ENCODE peak calls at places on chromosomes 5 and 9, in ten cellular contexts. F is NB4, K is fibroblast of the aortic adventitia, J is colonic mucosa, V is neural progenitor cell, I is A549, A is omental fat pad, C is sigmoid colon, S is tibial artery, Z is mesothelial cell of epicardium. N is an unnamed sample.

GRCh38 chr9:81633952-81634421 is 55.4 kb downstream of the TLE1 start:
- DNase-seq in F (no peak), K (no peak), J (peak), V (peak), I (no peak), A (no peak), C (no peak), S (no peak), Z (no peak), N (no peak)

GRCh38 chr9:27645166-27645840 is 72.0 kb upstream of the C9orf72 start:
- DNase-seq in F (no peak), K (no peak), J (peak), V (peak), I (no peak), A (no peak), C (no peak), S (no peak), Z (no peak), N (no peak)

GRCh38 chr5:91137647-91138046 is 245.5 kb downstream of the ARRDC3 start:
- DNase-seq in F (no peak), K (no peak), J (no peak), V (no peak), I (no peak), A (no peak), C (no peak), S (no peak), Z (no peak), N (no peak)

GRCh38 chr5:152116926-152117325 is 192.3 kb upstream of the GLRA1 start:
- DNase-seq in F (no peak), K (no peak), J (no peak), V (no peak), I (no peak), A (no peak), C (no peak), S (no peak), Z (no peak), N (no peak)

GRCh38 chr9:80496901-80497565 is 925.3 kb downstream of the TLE4 start:
- DNase-seq in F (no peak), K (no peak), J (no peak), V (no peak), I (no peak), A (no peak), C (no peak), S (no peak), Z (no peak), N (no peak)

GRCh38 chr9:4299006-4299795 is 667 bp downstream of the GLIS3 start:
- DNase-seq in F (peak), K (peak), J (peak), V (peak), I (peak), A (no peak), C (peak), S (peak), Z (peak), N (peak)

GRCh38 chr5:35785601-35786085 is 71.0 kb upstream of the IL7R start:
- DNase-seq in F (no peak), K (no peak), J (no peak), V (no peak), I (no peak), A (no peak), C (no peak), S (no peak), Z (no peak), N (no peak)

GRCh38 chr5:140631063-140631462 is 1.9 kb downstream of the CD14 start:
- DNase-seq in F (peak), K (no peak), J (no peak), V (no peak), I (no peak), A (no peak), C (no peak), S (no peak), Z (no peak), N (no peak)

GRCh38 chr9:687994-688393 is 153.5 kb upstream of the DMRT1 start:
- DNase-seq in F (no peak), K (no peak), J (no peak), V (no peak), I (no peak), A (no peak), C (no peak), S (no peak), Z (no peak), N (no peak)

GRCh38 chr5:174412941-174413340 is 311.4 kb upstream of the MSX2 start:
- DNase-seq in F (no peak), K (peak), J (no peak), V (no peak), I (no peak), A (no peak), C (no peak), S (no peak), Z (no peak), N (no peak)

GRCh38 chr5:144308211-144308610 is 137.5 kb downstream of the KCTD16 start:
- DNase-seq in F (no peak), K (no peak), J (no peak), V (no peak), I (no peak), A (no peak), C (no peak), S (no peak), Z (no peak), N (no peak)

GRCh38 chr9:124537926-124538325 is 30.7 kb upstream of the NR5A1 start:
- DNase-seq in F (no peak), K (no peak), J (peak), V (no peak), I (no peak), A (no peak), C (no peak), S (no peak), Z (no peak), N (no peak)

GRCh38 chr5:133251296-133252132 is 199.7 kb downstream of the HSPA4 start:
- DNase-seq in F (no peak), K (no peak), J (no peak), V (no peak), I (no peak), A (no peak), C (no peak), S (no peak), Z (no peak), N (peak)

GRCh38 chr9:105832311-105832710 is 138.0 kb downstream of the TMEM38B start:
- DNase-seq in F (no peak), K (no peak), J (no peak), V (no peak), I (no peak), A (no peak), C (no peak), S (no peak), Z (no peak), N (no peak)

GRCh38 chr9:4077499-4078102 is 222.3 kb downstream of the GLIS3 start:
- DNase-seq in F (peak), K (peak), J (peak), V (peak), I (peak), A (peak), C (peak), S (peak), Z (peak), N (peak)

GRCh38 chr9:110192531-110193326 is 15.2 kb downstream of the C9orf152 start:
- DNase-seq in F (peak), K (peak), J (peak), V (no peak), I (no peak), A (no peak), C (peak), S (no peak), Z (no peak), N (peak)

GRCh38 chr5:27140831-27141230 is 102.4 kb upstream of the CDH9 start:
- DNase-seq in F (no peak), K (no peak), J (no peak), V (no peak), I (no peak), A (no peak), C (no peak), S (no peak), Z (no peak), N (no peak)

GRCh38 chr9:126089789-126090188 is 236.8 kb upstream of the MVB12B start:
- DNase-seq in F (no peak), K (no peak), J (no peak), V (no peak), I (no peak), A (no peak), C (no peak), S (no peak), Z (no peak), N (no peak)

GRCh38 chr5:18220631-18221030 is 586.4 kb downstream of the TAF11L14 start:
- DNase-seq in F (no peak), K (no peak), J (no peak), V (no peak), I (no peak), A (no peak), C (no peak), S (no peak), Z (no peak), N (no peak)

GRCh38 chr5:171493646-171494393 is 74.4 kb downstream of the FGF18 start:
- DNase-seq in F (no peak), K (no peak), J (no peak), V (no peak), I (no peak), A (no peak), C (no peak), S (no peak), Z (no peak), N (no peak)

GRCh38 chr5:94747371-94747770 is 128.9 kb downstream of the SLF1 start:
- DNase-seq in F (no peak), K (no peak), J (no peak), V (no peak), I (no peak), A (no peak), C (no peak), S (no peak), Z (no peak), N (no peak)

GRCh38 chr5:58153255-58153654 is 306.6 kb downstream of the PLK2 start:
- DNase-seq in F (no peak), K (no peak), J (no peak), V (no peak), I (no peak), A (no peak), C (no peak), S (no peak), Z (no peak), N (no peak)

GRCh38 chr9:136314944-136315343 is 11.1 kb upstream of the CCDC187 start:
- DNase-seq in F (no peak), K (no peak), J (no peak), V (no peak), I (no peak), A (no peak), C (no peak), S (no peak), Z (no peak), N (no peak)

GRCh38 chr9:136312436-136312835 is 8.5 kb upstream of the CCDC187 start:
- DNase-seq in F (peak), K (peak), J (no peak), V (peak), I (peak), A (no peak), C (no peak), S (no peak), Z (no peak), N (peak)

GRCh38 chr9:136311433-136312375 is 7.8 kb upstream of the CCDC187 start:
- DNase-seq in F (peak), K (no peak), J (peak), V (no peak), I (no peak), A (no peak), C (no peak), S (no peak), Z (no peak), N (peak)

GRCh38 chr9:136314056-136314416 is 10.1 kb upstream of the CCDC187 start:
- DNase-seq in F (no peak), K (no peak), J (no peak), V (no peak), I (no peak), A (no peak), C (no peak), S (no peak), Z (no peak), N (no peak)

GRCh38 chr9:136313111-136314055 is 9.5 kb upstream of the CCDC187 start:
- DNase-seq in F (no peak), K (no peak), J (no peak), V (no peak), I (no peak), A (no peak), C (no peak), S (no peak), Z (no peak), N (no peak)
- TF ChIP-seq CTCF in F (peak), K (no peak), J (no peak), V (no peak), I (no peak), A (no peak), C (no peak), S (no peak), Z (no peak), N (no peak)

GRCh38 chr5:129094087-129094923 is at the start of gene ISOC1:
- DNase-seq in F (peak), K (peak), J (peak), V (peak), I (peak), A (peak), C (peak), S (peak), Z (peak), N (peak)
- TF ChIP-seq CTCF in F (no peak), K (no peak), J (no peak), V (peak), I (no peak), A (no peak), C (no peak), S (no peak), Z (no peak), N (peak)

GRCh38 chr5:137695651-137696428 is 40.0 kb downstream of the KLHL3 start:
- DNase-seq in F (peak), K (no peak), J (no peak), V (no peak), I (no peak), A (no peak), C (no peak), S (no peak), Z (no peak), N (no peak)
- TF ChIP-seq CTCF in F (no peak), K (no peak), J (no peak), V (peak), I (no peak), A (no peak), C (no peak), S (no peak), Z (no peak), N (no peak)

GRCh38 chr5:73214921-73215490 is 42.0 kb downstream of the TMEM174 start:
- DNase-seq in F (no peak), K (no peak), J (no peak), V (peak), I (no peak), A (no peak), C (no peak), S (no peak), Z (no peak), N (no peak)

GRCh38 chr5:73215525-73215890 is 42.5 kb downstream of the TMEM174 start:
- DNase-seq in F (peak), K (peak), J (no peak), V (no peak), I (no peak), A (no peak), C (no peak), S (no peak), Z (no peak), N (no peak)

GRCh38 chr5:73215891-73216610 is 43.1 kb downstream of the TMEM174 start:
- DNase-seq in F (peak), K (peak), J (peak), V (peak), I (peak), A (no peak), C (peak), S (peak), Z (peak), N (peak)

GRCh38 chr5:73222173-73222572 is 49.2 kb downstream of the TMEM174 start:
- DNase-seq in F (no peak), K (no peak), J (no peak), V (peak), I (no peak), A (no peak), C (no peak), S (no peak), Z (no peak), N (no peak)

GRCh38 chr5:73218552-73219171 is 45.7 kb downstream of the TMEM174 start:
- DNase-seq in F (peak), K (peak), J (no peak), V (peak), I (peak), A (no peak), C (no peak), S (no peak), Z (no peak), N (peak)
- TF ChIP-seq CTCF in F (peak), K (peak), J (no peak), V (peak), I (peak), A (no peak), C (no peak), S (no peak), Z (peak), N (peak)

DNA sequence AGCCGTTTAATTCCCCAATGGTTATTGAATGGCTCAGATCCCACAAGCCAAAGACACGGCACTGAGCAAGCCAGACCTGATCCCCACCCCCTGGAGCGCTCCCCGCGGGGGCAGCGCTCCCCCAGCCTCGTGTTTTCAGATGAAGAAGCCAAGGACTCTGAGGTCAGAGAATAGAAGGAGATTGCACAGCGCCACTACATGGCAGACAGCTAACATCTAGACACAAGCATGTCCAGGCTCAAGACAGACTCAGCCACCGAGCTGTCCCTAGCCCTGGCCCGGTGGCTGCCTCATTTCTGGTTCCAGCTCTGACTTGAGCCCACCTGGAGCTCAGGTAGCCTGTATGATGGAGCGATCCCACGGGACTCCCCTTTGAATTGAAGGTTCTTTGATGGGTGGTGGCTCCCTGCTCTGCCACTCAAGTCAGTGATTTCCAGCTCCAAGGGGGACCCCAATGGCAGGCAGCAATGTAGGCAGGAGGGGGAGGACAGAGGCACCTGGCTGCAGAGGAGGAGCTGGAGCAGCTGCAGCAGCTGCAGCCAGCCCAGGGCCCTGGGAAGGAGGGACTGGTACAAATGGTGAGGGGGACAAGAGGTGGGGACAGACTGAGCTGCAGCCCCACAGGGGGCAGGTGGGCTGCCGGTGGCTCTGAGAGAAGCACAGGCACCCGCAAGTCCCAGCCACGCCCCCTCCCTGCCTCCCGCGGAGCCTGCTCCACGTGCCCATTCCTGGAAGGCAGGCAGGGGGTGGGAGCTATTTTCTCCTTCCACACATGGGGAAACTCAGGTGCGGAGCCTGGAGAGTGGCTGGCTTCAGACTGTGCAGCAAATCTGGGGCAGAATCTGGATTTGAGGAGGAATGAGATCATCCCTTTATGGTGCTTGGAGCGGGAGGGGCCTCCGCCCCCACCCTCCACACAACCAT is 40.2 kb downstream of the NTNG2 start:
- DNase-seq in F (no peak), K (no peak), J (no peak), V (peak), I (no peak), A (no peak), C (no peak), S (no peak), Z (no peak), N (no peak)
- TF ChIP-seq CTCF in F (no peak), K (no peak), J (no peak), V (no peak), I (peak), A (no peak), C (no peak), S (no peak), Z (no peak), N (no peak)

GRCh38 chr5:155827949-155828348 is 499.0 kb upstream of the SGCD start:
- DNase-seq in F (no peak), K (no peak), J (no peak), V (no peak), I (no peak), A (no peak), C (no peak), S (no peak), Z (no peak), N (no peak)

GRCh38 chr5:155838394-155838793 is 488.6 kb upstream of the SGCD start:
- DNase-seq in F (no peak), K (no peak), J (no peak), V (no peak), I (no peak), A (no peak), C (no peak), S (no peak), Z (no peak), N (no peak)

GRCh38 chr5:155836404-155836803 is 490.6 kb upstream of the SGCD start:
- DNase-seq in F (no peak), K (no peak), J (no peak), V (no peak), I (no peak), A (no peak), C (no peak), S (no peak), Z (no peak), N (no peak)

GRCh38 chr5:155834271-155834975 is 492.5 kb upstream of the SGCD start:
- DNase-seq in F (no peak), K (no peak), J (no peak), V (no peak), I (no peak), A (no peak), C (no peak), S (no peak), Z (no peak), N (no peak)

DNA sequence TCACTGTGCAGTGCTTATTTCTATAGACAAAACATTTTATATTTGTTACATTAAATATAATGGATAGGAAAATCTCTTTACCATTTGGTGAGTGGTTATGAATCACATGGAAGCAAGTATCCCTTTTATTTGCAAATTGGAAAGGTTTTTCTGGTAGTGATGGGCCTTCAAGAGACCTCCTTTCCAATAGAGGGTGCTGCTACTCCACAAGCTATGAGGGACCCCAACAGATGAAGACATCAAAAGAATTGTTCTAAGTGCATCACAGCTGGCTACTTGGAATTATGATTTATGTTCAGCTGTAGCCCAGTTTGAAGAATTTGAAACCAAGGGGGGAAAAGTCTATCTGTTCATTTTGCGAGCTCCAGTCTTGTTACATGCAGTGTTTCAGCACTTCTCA is 493.7 kb upstream of the SGCD start:
- DNase-seq in F (peak), K (no peak), J (no peak), V (peak), I (no peak), A (no peak), C (no peak), S (no peak), Z (no peak), N (no peak)
- TF ChIP-seq CTCF in F (no peak), K (no peak), J (no peak), V (peak), I (peak), A (no peak), C (no peak), S (no peak), Z (no peak), N (no peak)

GRCh38 chr9:101478444-101478843 is 42.9 kb upstream of the ALDOB start:
- DNase-seq in F (no peak), K (no peak), J (peak), V (no peak), I (no peak), A (no peak), C (no peak), S (no peak), Z (no peak), N (no peak)
- TF ChIP-seq CTCF in F (no peak), K (no peak), J (no peak), V (no peak), I (peak), A (no peak), C (no peak), S (no peak), Z (no peak), N (no peak)

DNA sequence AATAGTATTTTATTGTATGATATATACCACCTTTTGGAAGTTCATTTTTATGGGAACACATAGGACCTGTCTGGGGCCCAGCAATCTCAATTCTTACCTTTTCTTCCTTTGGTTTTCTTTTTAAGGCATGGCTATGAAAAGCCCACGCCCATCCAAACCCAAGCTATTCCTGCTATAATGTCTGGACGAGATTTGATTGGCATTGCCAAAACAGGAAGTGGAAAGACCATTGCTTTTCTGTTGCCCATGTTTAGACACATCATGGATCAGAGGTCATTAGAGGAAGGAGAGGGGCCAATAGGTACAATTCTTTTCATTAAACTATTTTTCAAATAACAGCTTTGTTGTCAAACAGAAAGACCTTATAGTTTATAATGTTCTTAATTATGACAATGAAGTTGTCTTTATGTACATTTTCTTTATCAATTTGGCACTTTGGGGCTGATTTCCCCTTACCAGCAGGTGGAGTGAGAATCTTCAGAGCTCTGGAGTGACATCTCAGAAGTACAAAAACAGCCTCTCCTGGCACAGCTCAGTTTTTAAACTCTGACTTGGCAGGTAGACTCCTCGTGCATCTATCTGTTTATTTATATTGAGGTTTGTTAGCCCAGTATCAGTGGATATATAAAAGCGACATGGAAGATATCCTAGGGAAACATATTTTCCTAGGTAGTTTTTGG is 25.8 kb downstream of the DDX46 start:
- DNase-seq in F (peak), K (no peak), J (no peak), V (no peak), I (no peak), A (no peak), C (no peak), S (no peak), Z (no peak), N (no peak)
- TF ChIP-seq CTCF in F (no peak), K (peak), J (no peak), V (no peak), I (peak), A (no peak), C (no peak), S (no peak), Z (no peak), N (no peak)